ENCODE peak calls at places on chromosomes 12 and 14, in four cellular contexts. C is HFF-Myc, M is psoas muscle, Q is AG10803. I is an unnamed sample.

GRCh38 chr14:76205708-76206107 is 54.0 kb downstream of the GPATCH2L start:
- DNase-seq in C (no peak), M (no peak), Q (no peak), I (no peak)

GRCh38 chr12:84397279-84397678 is 515.3 kb downstream of the SLC6A15 start:
- DNase-seq in C (no peak), M (no peak), Q (peak), I (peak)

GRCh38 chr12:108237272-108237671 is 101.8 kb downstream of the CMKLR1 start:
- DNase-seq in C (no peak), M (no peak), Q (no peak), I (no peak)

GRCh38 chr12:3046441-3047200 is 30.6 kb upstream of the TSPAN9 start:
- DNase-seq in C (no peak), M (peak), Q (peak), I (no peak)

GRCh38 chr14:100592972-100593371 is 5.8 kb upstream of the BEGAIN start:
- DNase-seq in C (no peak), M (peak), Q (no peak), I (no peak)

GRCh38 chr12:70609739-70610491 is 27.3 kb downstream of the PTPRB start:
- DNase-seq in C (no peak), M (peak), Q (peak), I (no peak)

GRCh38 chr12:55718020-55718419 is 2.2 kb upstream of the RDH5 start:
- DNase-seq in C (no peak), M (peak), Q (no peak), I (no peak)

GRCh38 chr12:121294151-121294889 is 2.2 kb downstream of the CAMKK2 start:
- DNase-seq in C (no peak), M (no peak), Q (no peak), I (no peak)

GRCh38 chr12:24252580-24252979 is 303.1 kb upstream of the SOX5 start:
- DNase-seq in C (no peak), M (no peak), Q (no peak), I (no peak)

GRCh38 chr14:99273025-99273723 is 1.2 kb upstream of the BCL11B start:
- DNase-seq in C (no peak), M (no peak), Q (no peak), I (no peak)

GRCh38 chr12:87116778-87117177 is 860.6 kb upstream of the MGAT4C start:
- DNase-seq in C (no peak), M (no peak), Q (no peak), I (no peak)

GRCh38 chr12:121970901-121971300 is 50.8 kb upstream of the BCL7A start:
- DNase-seq in C (no peak), M (peak), Q (no peak), I (no peak)

DNA sequence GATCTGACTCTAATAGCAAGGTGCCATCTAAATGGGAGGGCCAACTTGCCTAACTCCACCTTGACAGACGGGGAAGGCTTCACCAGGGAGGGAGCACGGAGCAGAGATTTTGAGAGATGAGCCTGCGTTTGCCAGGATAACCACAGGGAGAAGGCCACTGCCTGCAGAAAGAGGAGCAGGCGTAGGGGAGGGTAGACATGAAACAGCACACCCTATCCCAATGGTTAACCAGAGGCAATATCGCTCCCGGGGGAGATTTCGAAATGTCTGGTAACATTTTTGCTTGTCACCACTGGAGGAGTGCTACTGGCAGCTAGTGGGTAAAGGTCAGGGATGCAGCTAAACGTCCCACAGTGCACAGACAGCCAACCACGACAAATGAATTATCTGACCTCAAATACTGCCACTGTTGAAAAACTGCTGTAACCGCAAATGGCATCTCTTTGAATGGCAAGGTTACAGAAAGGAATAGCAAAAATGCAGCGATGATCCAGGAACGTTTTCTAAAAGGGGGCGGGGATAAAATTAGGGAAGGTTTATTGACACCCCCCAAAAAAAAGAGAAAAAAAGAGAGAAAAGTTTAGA is 126.0 kb upstream of the ATF7IP start:
- DNase-seq in C (no peak), M (peak), Q (peak), I (no peak)
- TF ChIP-seq CTCF in C (no peak), M (no peak), Q (peak), I (no peak)

GRCh38 chr14:73207615-73208014 is 29.7 kb upstream of the PAPLN start:
- DNase-seq in C (no peak), M (no peak), Q (no peak), I (no peak)

GRCh38 chr14:73208846-73209245 is 28.5 kb upstream of the PAPLN start:
- DNase-seq in C (no peak), M (no peak), Q (no peak), I (no peak)

GRCh38 chr14:73211251-73211650 is 26.1 kb upstream of the PAPLN start:
- DNase-seq in C (no peak), M (no peak), Q (no peak), I (no peak)

GRCh38 chr14:73208390-73208789 is 28.9 kb upstream of the PAPLN start:
- DNase-seq in C (no peak), M (no peak), Q (no peak), I (no peak)

DNA sequence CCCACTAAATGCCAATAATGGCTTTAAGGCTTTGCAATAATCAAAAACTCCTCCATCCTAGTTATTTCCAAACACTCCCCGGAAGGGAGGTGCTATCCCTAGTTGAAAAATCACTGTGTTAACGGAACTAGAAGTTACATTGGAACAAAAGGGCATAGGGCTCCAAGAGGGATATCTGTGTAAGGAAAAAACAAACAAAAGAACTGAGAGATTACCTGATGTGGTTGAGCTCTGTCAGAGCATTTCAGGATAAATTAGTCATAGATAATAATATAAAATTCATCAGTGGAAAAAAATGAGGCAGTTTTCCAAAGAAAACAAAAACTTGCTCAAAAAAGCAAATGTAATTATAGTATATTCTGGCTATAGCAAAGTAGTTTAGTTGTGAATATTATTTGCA is 27.4 kb upstream of the PAPLN start:
- DNase-seq in C (no peak), M (no peak), Q (no peak), I (no peak)
- H3K4me3 ChIP-seq in C (no peak), M (no peak), Q (no peak), I (no peak)

GRCh38 chr14:29553427-29553826 is 374.2 kb downstream of the PRKD1 start:
- DNase-seq in C (no peak), M (no peak), Q (no peak), I (no peak)

GRCh38 chr14:29554335-29554734 is 373.3 kb downstream of the PRKD1 start:
- DNase-seq in C (no peak), M (no peak), Q (no peak), I (no peak)

GRCh38 chr14:29545714-29546113 is 381.9 kb downstream of the PRKD1 start:
- DNase-seq in C (no peak), M (no peak), Q (no peak), I (no peak)

GRCh38 chr14:29548948-29549370 is 378.7 kb downstream of the PRKD1 start:
- DNase-seq in C (peak), M (no peak), Q (peak), I (peak)
- TF ChIP-seq CTCF in C (peak), M (peak), Q (peak), I (peak)

DNA sequence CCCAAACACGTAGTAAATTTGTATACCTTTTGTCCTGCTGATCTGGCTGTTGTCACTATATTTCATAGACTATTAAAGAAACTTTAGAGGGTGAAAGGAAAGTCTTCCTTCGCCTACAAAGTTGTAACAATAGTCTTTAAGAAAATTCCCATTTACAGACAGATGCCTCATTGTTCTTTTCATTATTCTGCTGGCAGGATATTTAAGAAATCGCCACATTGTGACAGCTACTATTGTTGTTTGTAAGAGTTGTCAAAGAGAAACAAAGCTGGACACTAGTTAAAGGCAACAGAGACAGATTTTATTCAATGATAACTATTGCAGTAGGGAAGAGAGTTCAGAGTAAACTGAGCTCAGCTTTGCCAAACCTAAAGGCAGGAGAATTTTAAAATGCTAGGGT is 1272.4 kb upstream of the SEL1L start:
- DNase-seq in C (no peak), M (no peak), Q (no peak), I (no peak)
- H3K4me3 ChIP-seq in C (no peak), M (no peak), Q (no peak), I (no peak)

DNA sequence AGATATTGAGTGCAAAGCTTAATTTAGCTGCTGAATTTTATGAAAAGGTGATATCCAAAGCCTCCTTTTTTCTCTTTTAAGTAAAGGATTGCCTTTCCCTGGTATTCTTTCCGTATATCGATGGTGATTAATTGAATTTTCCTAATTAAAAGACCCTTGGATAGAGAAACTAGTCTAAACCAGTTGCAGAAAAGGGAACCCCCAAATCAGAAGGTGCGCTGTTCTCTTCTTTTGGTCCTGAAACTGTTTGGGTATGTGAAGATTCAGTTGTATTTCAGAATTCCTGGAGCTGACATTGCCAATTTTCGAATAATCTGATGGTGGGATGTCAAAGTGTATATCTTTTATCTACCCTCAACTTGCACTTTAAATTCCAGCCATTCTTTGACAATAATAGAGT is 1.9 kb downstream of the GPHN start:
- DNase-seq in C (no peak), M (no peak), Q (no peak), I (no peak)
- TF ChIP-seq CTCF in C (no peak), M (no peak), Q (no peak), I (no peak)

DNA sequence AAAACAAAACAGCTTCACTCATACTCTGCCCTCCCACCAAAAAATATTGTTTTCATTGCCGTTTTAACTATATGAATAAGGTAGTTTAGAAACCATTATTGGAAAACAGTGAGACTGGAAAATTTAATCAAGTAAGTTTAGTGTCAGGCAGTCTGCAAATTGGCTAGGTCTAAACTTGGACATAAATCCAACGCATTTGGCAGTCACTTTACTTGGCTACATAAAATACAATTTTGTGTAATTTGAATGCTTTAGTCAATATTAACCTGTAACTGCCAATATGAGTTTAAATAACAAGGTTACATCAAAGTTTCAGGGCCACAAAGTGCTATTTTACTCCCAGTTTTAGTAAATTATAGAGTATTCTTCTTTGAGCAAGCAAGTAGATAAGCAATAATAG is 202.3 kb upstream of the SLC38A2 start:
- DNase-seq in C (no peak), M (no peak), Q (no peak), I (peak)
- H3K4me3 ChIP-seq in C (no peak), M (no peak), Q (no peak), I (no peak)

GRCh38 chr12:6766651-6767300 is 613 bp downstream of the PTMS start:
- DNase-seq in C (no peak), M (peak), Q (peak), I (no peak)
- TF ChIP-seq CTCF in C (peak), M (peak), Q (peak), I (peak)

DNA sequence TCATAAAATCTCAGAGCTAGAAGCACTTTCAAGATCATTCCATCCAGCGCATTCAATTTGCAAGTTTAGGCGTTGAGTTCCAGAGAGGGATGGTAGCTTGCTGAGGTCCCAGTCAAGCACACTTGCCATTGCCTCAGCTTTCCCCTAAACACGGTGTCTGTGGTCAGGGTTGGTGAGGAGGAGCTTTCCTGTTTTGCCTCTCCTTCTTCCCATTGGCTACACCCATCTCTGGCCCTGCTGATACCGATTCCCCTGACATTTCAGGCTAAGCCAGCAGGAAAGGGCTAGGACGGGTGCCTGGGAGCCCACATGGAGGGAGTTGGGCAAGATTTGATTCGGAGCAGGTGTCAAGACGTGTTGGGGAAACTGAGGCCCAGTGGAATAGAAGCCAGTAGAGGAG is 9.1 kb downstream of the NFATC4 start:
- DNase-seq in C (no peak), M (no peak), Q (no peak), I (no peak)
- H3K4me3 ChIP-seq in C (no peak), M (no peak), Q (no peak), I (no peak)

DNA sequence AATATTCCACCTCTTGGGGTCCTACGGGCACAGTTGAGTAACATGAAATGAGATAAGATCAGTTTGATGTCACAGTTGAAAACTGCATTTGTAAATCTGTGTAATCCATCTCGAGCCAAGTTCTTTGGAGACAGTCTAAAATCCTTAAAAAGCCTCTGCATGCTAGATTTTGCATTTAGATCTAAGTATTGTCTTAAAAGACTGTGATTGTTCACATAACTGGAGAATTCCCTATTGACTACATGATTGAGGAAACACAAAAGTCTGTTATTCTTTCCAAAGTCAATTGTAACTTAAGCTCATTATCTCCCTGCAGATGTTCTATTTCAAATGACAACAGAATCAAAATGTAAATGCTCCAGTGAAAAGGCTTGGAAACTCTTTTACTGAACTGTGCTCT is 77.8 kb downstream of the MYF5 start:
- DNase-seq in C (no peak), M (no peak), Q (no peak), I (no peak)
- TF ChIP-seq CTCF in C (no peak), M (no peak), Q (no peak), I (no peak)

GRCh38 chr14:85528080-85528881 is 1.7 kb upstream of the FLRT2 start:
- DNase-seq in C (peak), M (no peak), Q (peak), I (peak)

GRCh38 chr14:85530626-85531025 is 682 bp downstream of the FLRT2 start:
- DNase-seq in C (no peak), M (no peak), Q (no peak), I (no peak)

GRCh38 chr14:85528882-85529585 is 910 bp upstream of the FLRT2 start:
- DNase-seq in C (no peak), M (no peak), Q (peak), I (no peak)

GRCh38 chr14:85531141-85531593 is 1.2 kb downstream of the FLRT2 start:
- DNase-seq in C (no peak), M (peak), Q (peak), I (no peak)

GRCh38 chr14:85529803-85530574 is at the start of gene FLRT2:
- DNase-seq in C (no peak), M (peak), Q (peak), I (no peak)
- H3K4me3 ChIP-seq in C (peak), M (peak), Q (peak), I (no peak)

I was measured in LNCaP clone FGC.